ENCODE peak calls at places on chromosomes 6 and 20, in five cellular contexts. One of them, this sample, is unnamed.

GRCh38 chr6:31970604-31971271 is 1.2 kb downstream of the DXO start:
- DNase-seq in effector CD4-positive, alpha-beta T cell: no peak
- DNase-seq in 8988T: no peak
- DNase-seq in NCI-H226: no peak
- DNase-seq in activated T-cell treated with anti-CD3 and anti-CD28 coated beads for 1 hour: no peak
- DNase-seq in this sample: no peak

GRCh38 chr6:134464690-134465411 is 146.9 kb upstream of the SGK1 start:
- DNase-seq in effector CD4-positive, alpha-beta T cell: no peak
- DNase-seq in NCI-H226: peak
- DNase-seq in 8988T: no peak
- DNase-seq in activated T-cell treated with anti-CD3 and anti-CD28 coated beads for 1 hour: no peak
- DNase-seq in this sample: no peak

GRCh38 chr6:36873612-36874011 is 991 bp downstream of the PPIL1 start:
- DNase-seq in NCI-H226: no peak
- DNase-seq in activated T-cell treated with anti-CD3 and anti-CD28 coated beads for 1 hour: no peak
- DNase-seq in 8988T: no peak
- DNase-seq in effector CD4-positive, alpha-beta T cell: no peak
- DNase-seq in this sample: no peak

GRCh38 chr6:62980724-62981123 is 230.5 kb upstream of the FKBP1C start:
- DNase-seq in activated T-cell treated with anti-CD3 and anti-CD28 coated beads for 1 hour: no peak
- DNase-seq in NCI-H226: no peak
- DNase-seq in effector CD4-positive, alpha-beta T cell: no peak
- DNase-seq in 8988T: no peak
- DNase-seq in this sample: no peak

GRCh38 chr20:13029687-13030510 is 21.1 kb downstream of the SPTLC3 start:
- DNase-seq in activated T-cell treated with anti-CD3 and anti-CD28 coated beads for 1 hour: no peak
- DNase-seq in effector CD4-positive, alpha-beta T cell: no peak
- DNase-seq in NCI-H226: peak
- DNase-seq in 8988T: no peak
- DNase-seq in this sample: peak

GRCh38 chr6:53174996-53175395 is 26.4 kb upstream of the GCM1 start:
- DNase-seq in effector CD4-positive, alpha-beta T cell: no peak
- DNase-seq in activated T-cell treated with anti-CD3 and anti-CD28 coated beads for 1 hour: no peak
- DNase-seq in 8988T: no peak
- DNase-seq in NCI-H226: no peak
- DNase-seq in this sample: no peak

GRCh38 chr6:140537834-140538680 is 1163.6 kb upstream of the CITED2 start:
- DNase-seq in effector CD4-positive, alpha-beta T cell: no peak
- DNase-seq in NCI-H226: peak
- DNase-seq in 8988T: no peak
- DNase-seq in activated T-cell treated with anti-CD3 and anti-CD28 coated beads for 1 hour: no peak
- DNase-seq in this sample: peak

GRCh38 chr20:48003021-48003420 is 217.7 kb upstream of the SULF2 start:
- DNase-seq in activated T-cell treated with anti-CD3 and anti-CD28 coated beads for 1 hour: no peak
- DNase-seq in effector CD4-positive, alpha-beta T cell: no peak
- DNase-seq in NCI-H226: no peak
- DNase-seq in 8988T: no peak
- DNase-seq in this sample: no peak

GRCh38 chr6:16929814-16930213 is 168.6 kb upstream of the ATXN1 start:
- DNase-seq in 8988T: no peak
- DNase-seq in effector CD4-positive, alpha-beta T cell: no peak
- DNase-seq in activated T-cell treated with anti-CD3 and anti-CD28 coated beads for 1 hour: no peak
- DNase-seq in NCI-H226: peak
- DNase-seq in this sample: no peak

GRCh38 chr20:35742741-35743523 is 872 bp upstream of the RBM39 start:
- DNase-seq in 8988T: no peak
- DNase-seq in NCI-H226: no peak
- DNase-seq in effector CD4-positive, alpha-beta T cell: no peak
- DNase-seq in activated T-cell treated with anti-CD3 and anti-CD28 coated beads for 1 hour: no peak
- DNase-seq in this sample: no peak

GRCh38 chr6:124676033-124676432 is 286.2 kb upstream of the RNF217 start:
- DNase-seq in 8988T: no peak
- DNase-seq in NCI-H226: peak
- DNase-seq in activated T-cell treated with anti-CD3 and anti-CD28 coated beads for 1 hour: no peak
- DNase-seq in effector CD4-positive, alpha-beta T cell: no peak
- DNase-seq in this sample: no peak

GRCh38 chr6:34332255-34333198 is 59.9 kb downstream of the NUDT3 start:
- DNase-seq in NCI-H226: no peak
- DNase-seq in 8988T: no peak
- DNase-seq in effector CD4-positive, alpha-beta T cell: no peak
- DNase-seq in activated T-cell treated with anti-CD3 and anti-CD28 coated beads for 1 hour: no peak
- DNase-seq in this sample: no peak